ENCODE peak calls at places on chromosomes 4 and X, in nine cellular contexts. M is A549; T is HCT116; I is breast epithelium; P is CD8-positive, alpha-beta memory T cell; C is pancreas; V is neuronal stem cell; X is H1; K is lung. H is an unnamed sample.

GRCh38 chr4:81218206-81218605 is 3.2 kb upstream of the PRKG2 start:
- DNase-seq in M (no peak), T (no peak), I (no peak), P (no peak), C (no peak), V (no peak), X (no peak), K (no peak), H (no peak)

GRCh38 chr4:69075061-69075792 is 21.0 kb upstream of the UGT2B7 start:
- DNase-seq in M (no peak), T (no peak), I (no peak), P (no peak), C (no peak), V (no peak), X (no peak), K (no peak), H (no peak)

GRCh38 chrX:17376381-17377046 is 1.5 kb downstream of the NHS start:
- DNase-seq in M (peak), T (no peak), I (no peak), P (no peak), C (peak), V (peak), X (peak), K (no peak), H (no peak)

GRCh38 chr4:124903995-124904722 is 191.6 kb upstream of the ANKRD50 start:
- DNase-seq in M (no peak), T (peak), I (no peak), P (no peak), C (no peak), V (no peak), X (no peak), K (peak), H (no peak)

GRCh38 chr4:77653162-77653758 is 47.6 kb downstream of the CXCL13 start:
- DNase-seq in M (no peak), T (no peak), I (no peak), P (no peak), C (no peak), V (no peak), X (no peak), K (no peak), H (no peak)

GRCh38 chr4:107913283-107913899 is 18.0 kb upstream of the CYP2U1 start:
- DNase-seq in M (peak), T (peak), I (no peak), P (peak), C (no peak), V (peak), X (no peak), K (peak), H (peak)

GRCh38 chr4:39970559-39971270 is 7.0 kb downstream of the PDS5A start:
- DNase-seq in M (no peak), T (peak), I (no peak), P (no peak), C (no peak), V (no peak), X (no peak), K (peak), H (no peak)

GRCh38 chrX:106995678-106996077 is 4.3 kb downstream of the MORC4 start:
- DNase-seq in M (no peak), T (no peak), I (no peak), P (no peak), C (no peak), V (no peak), X (no peak), K (no peak), H (no peak)

GRCh38 chr4:173121044-173121685 is 47.4 kb upstream of the GALNT7 start:
- DNase-seq in M (no peak), T (no peak), I (no peak), P (no peak), C (no peak), V (no peak), X (no peak), K (peak), H (no peak)

GRCh38 chr4:35503435-35503834 is 740.9 kb downstream of the ARAP2 start:
- DNase-seq in M (no peak), T (no peak), I (no peak), P (no peak), C (no peak), V (no peak), X (no peak), K (no peak), H (no peak)

GRCh38 chrX:10847333-10847732 is 226.9 kb upstream of the MID1 start:
- DNase-seq in M (no peak), T (no peak), I (no peak), P (no peak), C (no peak), V (no peak), X (no peak), K (no peak), H (no peak)

GRCh38 chr4:128355301-128355700 is 67.7 kb upstream of the PGRMC2 start:
- DNase-seq in M (peak), T (no peak), I (no peak), P (no peak), C (no peak), V (no peak), X (no peak), K (no peak), H (no peak)

DNA sequence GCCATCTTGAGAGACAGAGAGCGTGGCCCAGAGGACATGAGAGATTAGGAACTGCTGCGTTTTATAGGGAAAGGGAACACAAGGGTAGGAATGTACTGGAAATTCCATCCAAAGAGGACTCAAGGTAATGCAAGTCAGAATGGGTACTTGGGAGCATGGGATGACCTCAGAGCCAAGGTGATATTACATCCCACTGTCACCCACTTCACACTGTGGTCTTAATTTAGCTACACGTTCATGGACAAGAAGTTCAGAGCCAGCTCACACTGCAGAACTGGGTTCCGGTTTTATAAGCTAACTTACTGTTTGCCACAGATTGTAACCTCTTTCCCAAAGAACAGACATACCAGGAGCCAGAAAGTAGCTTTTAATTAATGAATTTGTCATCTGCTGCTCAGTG is 244.7 kb downstream of the CBR4 start:
- DNase-seq in M (no peak), T (no peak), I (no peak), P (no peak), C (no peak), V (no peak), X (no peak), K (no peak), H (no peak)
- H3K27ac ChIP-seq in M (no peak), T (no peak), I (peak), P (no peak), C (no peak), V (no peak), X (no peak), K (peak), H (no peak)

DNA sequence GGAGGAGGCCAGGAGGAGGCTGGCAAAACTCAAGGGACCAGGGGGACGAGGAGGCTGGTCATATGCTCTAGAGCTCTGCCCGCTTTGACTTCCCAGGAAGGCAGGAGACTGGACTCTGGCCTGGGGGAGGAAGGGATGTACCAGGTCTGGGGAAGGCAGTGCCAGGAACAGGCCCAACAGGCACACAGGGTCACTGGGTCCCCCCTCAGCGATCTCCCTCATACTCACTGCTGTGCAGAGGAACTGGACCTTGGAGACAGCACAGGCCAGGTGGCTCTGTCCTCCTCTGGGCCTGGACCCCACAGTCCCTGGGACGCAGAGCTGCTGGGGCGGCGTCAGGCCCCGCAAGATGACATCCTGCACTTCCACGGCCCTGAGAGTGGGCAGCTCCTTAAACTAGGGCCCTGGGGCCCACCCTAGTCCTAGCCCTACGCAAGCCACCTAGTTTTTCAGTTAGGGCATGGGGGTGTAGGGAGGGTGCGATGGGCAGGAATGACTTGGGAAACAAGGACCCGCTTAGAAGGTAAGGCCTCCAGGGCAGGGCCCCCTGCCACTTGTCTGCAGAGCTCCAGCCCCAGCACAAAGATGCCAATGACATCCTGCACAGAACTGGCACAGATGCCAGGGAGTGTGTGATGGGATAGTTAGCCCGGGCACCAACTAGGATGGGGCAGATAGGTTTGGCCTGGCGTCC is 59.5 kb downstream of the HTRA3 start:
- DNase-seq in M (no peak), T (no peak), I (peak), P (no peak), C (peak), V (no peak), X (no peak), K (no peak), H (no peak)
- H3K27ac ChIP-seq in M (no peak), T (no peak), I (no peak), P (no peak), C (no peak), V (no peak), X (no peak), K (no peak), H (no peak)

DNA sequence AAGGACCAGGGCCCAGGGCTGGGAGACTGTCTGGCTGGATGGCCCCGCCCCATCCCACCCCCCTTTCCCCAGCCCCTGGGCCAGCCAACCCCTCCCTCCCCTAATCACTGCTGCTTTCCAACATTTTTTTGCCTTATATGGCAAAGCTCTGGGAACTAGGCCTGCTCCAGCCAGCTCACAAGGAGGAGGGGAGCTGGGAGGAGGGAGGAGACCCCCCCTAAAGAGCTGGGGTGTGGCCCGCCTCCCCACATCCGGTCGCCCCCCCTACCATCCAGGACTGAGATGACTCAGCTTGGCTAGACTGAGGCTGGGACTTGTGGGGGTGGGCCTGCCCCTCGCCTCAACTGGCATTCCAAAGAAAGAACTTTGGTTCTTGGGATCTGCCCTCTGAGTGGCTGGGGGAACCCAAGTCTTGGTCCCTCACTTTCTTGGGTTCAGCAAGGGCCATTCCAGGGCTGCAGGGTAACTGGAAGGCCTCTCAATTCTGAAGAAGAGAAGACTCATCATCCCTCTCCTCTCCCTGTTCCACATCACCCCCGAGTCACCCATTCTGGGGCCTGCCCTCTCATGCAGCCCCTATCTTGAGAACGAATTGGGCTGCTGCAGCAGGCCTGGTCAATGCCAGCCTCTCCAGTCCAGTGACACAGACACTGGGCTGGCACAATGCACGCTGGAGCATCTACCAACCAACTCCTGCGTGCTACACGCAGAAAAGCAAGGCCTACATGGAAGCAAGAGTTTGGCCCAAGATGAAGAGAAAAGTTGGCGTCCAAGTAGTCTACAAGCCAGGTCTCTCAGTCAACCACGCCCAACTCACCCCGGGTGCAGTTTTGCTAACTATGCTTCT is 4.8 kb downstream of the FLNA start:
- DNase-seq in M (peak), T (peak), I (peak), P (peak), C (no peak), V (peak), X (peak), K (peak), H (peak)
- H3K27ac ChIP-seq in M (peak), T (peak), I (peak), P (peak), C (peak), V (peak), X (peak), K (peak), H (peak)

GRCh38 chr4:170202721-170203120 is 113.0 kb upstream of the AADAT start:
- DNase-seq in M (no peak), T (no peak), I (no peak), P (no peak), C (no peak), V (no peak), X (no peak), K (no peak), H (no peak)
- H3K27ac ChIP-seq in M (no peak), T (no peak), I (no peak), P (no peak), C (no peak), V (no peak), X (no peak), K (no peak), H (no peak)

DNA sequence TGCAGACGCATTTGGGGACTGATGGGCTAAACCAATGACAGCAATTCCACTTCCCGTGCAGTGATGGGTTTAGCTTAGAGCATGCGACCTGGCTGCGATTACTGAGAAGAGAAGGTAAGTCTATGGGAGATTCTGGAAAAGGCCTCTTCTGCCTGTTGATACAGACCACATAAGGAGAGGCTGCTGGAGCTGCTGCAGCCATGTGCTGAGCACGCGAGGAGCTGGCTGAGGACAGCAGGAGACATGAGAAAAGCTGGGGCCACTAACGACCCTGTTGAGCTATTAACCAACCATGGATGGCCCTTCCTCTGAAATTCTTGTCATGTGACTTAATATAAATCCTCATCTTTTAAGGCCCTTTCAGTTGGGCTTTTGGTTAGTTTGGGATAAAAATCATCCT is 199.9 kb downstream of the PRDM5 start:
- DNase-seq in M (no peak), T (no peak), I (no peak), P (no peak), C (no peak), V (no peak), X (no peak), K (no peak), H (no peak)
- H3K27ac ChIP-seq in M (no peak), T (no peak), I (no peak), P (no peak), C (no peak), V (no peak), X (no peak), K (no peak), H (no peak)

DNA sequence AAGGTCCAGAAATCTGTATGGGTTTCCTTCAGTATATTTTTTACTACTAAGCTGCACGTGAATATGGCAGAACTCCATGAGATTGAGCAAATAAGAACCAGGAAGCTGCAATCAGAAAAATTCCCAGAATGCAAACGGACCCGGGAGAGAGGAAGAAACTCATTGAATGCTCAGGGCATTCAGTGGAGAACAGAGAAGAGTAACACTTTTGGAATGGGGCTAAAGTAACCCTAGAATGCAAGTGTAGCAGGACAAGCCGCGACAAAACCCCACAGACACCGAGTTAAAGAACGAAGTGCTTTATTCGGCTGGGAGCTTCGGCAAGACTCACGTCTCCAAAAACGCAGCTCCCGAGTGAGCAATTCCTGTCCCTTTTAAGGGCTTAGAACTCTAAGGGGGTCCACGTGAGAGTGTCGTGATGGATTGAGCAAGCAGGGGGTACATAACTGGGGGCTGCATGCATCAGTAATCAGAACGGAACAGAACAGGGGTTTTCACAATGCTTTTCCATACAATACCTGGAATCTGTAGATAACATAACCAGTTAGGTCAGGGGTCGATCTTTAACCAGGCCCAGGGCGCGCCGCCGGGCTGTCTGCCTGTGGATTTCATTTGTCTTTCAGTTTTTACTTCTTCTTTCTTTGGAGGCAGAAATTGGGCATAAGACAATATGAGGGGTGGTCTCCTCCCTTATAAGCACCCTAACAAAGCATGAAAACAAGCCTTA is 56.4 kb downstream of the RAB28 start:
- DNase-seq in M (no peak), T (no peak), I (no peak), P (no peak), C (no peak), V (no peak), X (no peak), K (no peak), H (no peak)
- H3K27ac ChIP-seq in M (no peak), T (no peak), I (no peak), P (no peak), C (no peak), V (peak), X (no peak), K (no peak), H (no peak)

GRCh38 chr4:129821963-129822362 is 726.0 kb downstream of the C4orf33 start:
- DNase-seq in M (no peak), T (no peak), I (no peak), P (no peak), C (no peak), V (no peak), X (no peak), K (no peak), H (no peak)

GRCh38 chr4:129821073-129821472 is 725.1 kb downstream of the C4orf33 start:
- DNase-seq in M (no peak), T (no peak), I (no peak), P (no peak), C (no peak), V (no peak), X (no peak), K (no peak), H (no peak)

GRCh38 chr4:129822708-129823504 is 727.0 kb downstream of the C4orf33 start:
- DNase-seq in M (no peak), T (peak), I (no peak), P (no peak), C (peak), V (no peak), X (no peak), K (peak), H (no peak)
- H3K27ac ChIP-seq in M (no peak), T (no peak), I (no peak), P (no peak), C (no peak), V (no peak), X (no peak), K (no peak), H (no peak)

H was measured in substantia nigra.